ENCODE peak calls at places on chromosomes 3 and 15, in eight cellular contexts. Y is tibial nerve, N is lung, J is bronchial epithelial cell, O is ovary, W is A549, B is right cardiac atrium, Z is PC-3. H is an unnamed sample.

GRCh38 chr15:44447772-44448376 is 20.4 kb downstream of the CTDSPL2 start:
- DNase-seq in Y (no peak), N (no peak), B (no peak), W (no peak), Z (no peak), O (no peak), J (no peak), H (no peak)

GRCh38 chr15:68418611-68419161 is 13.3 kb downstream of the ITGA11 start:
- DNase-seq in Z (no peak), Y (no peak), O (no peak), N (no peak), W (peak), B (peak), J (no peak), H (no peak)

GRCh38 chr15:72203507-72203837 is 5.9 kb upstream of the GRAMD2A start:
- DNase-seq in O (no peak), Z (no peak), W (peak), Y (no peak), B (peak), N (no peak), J (peak), H (peak)

GRCh38 chr15:84950570-84951111 is 31.0 kb upstream of the PDE8A start:
- DNase-seq in B (no peak), O (no peak), Y (no peak), J (no peak), W (no peak), Z (no peak), N (no peak), H (no peak)

GRCh38 chr3:179898024-179898423 is 138.7 kb downstream of the PEX5L start:
- DNase-seq in W (peak), Y (no peak), J (peak), N (no peak), Z (peak), O (no peak), B (no peak), H (no peak)

GRCh38 chr15:66862878-66863335 is 160.9 kb downstream of the SMAD6 start:
- DNase-seq in W (peak), Y (peak), O (peak), J (peak), B (peak), N (peak), Z (peak), H (no peak)

GRCh38 chr3:101677436-101678286 is 729 bp upstream of the ZBTB11 start:
- DNase-seq in W (no peak), O (peak), N (no peak), Y (no peak), J (no peak), B (peak), Z (peak), H (no peak)

GRCh38 chr15:92968926-92969664 is 69.0 kb downstream of the CHD2 start:
- DNase-seq in W (peak), O (no peak), Z (no peak), N (no peak), J (no peak), Y (no peak), B (no peak), H (no peak)

GRCh38 chr3:17901893-17902292 is 159.5 kb upstream of the TBC1D5 start:
- DNase-seq in W (no peak), B (no peak), Z (no peak), O (no peak), J (peak), N (no peak), Y (no peak), H (no peak)

GRCh38 chr3:133468251-133468721 is 68.4 kb downstream of the BFSP2 start:
- DNase-seq in O (no peak), N (no peak), Y (no peak), B (no peak), W (no peak), J (no peak), Z (no peak), H (no peak)

GRCh38 chr15:51801391-51801835 is 28.0 kb upstream of the TMOD3 start:
- DNase-seq in W (peak), O (no peak), N (no peak), B (peak), Z (peak), J (no peak), Y (no peak), H (no peak)

GRCh38 chr3:72162649-72163184 is 377.8 kb upstream of the PROK2 start:
- DNase-seq in O (no peak), Z (no peak), B (no peak), W (no peak), J (no peak), N (no peak), Y (no peak), H (no peak)

GRCh38 chr15:72521682-72522081 is 47.6 kb downstream of the ARIH1 start:
- DNase-seq in B (no peak), W (no peak), J (peak), Z (no peak), O (peak), N (no peak), Y (no peak), H (no peak)

GRCh38 chr3:133749427-133750200 is 3.4 kb downstream of the TF start:
- DNase-seq in W (no peak), O (no peak), N (no peak), Y (no peak), J (no peak), B (no peak), Z (no peak), H (no peak)

GRCh38 chr3:124118397-124118796 is 126.5 kb upstream of the ROPN1 start:
- DNase-seq in Z (peak), N (no peak), B (no peak), Y (no peak), J (peak), O (no peak), W (no peak), H (no peak)

GRCh38 chr15:66502491-66502890 is 2.2 kb downstream of the RPL4 start:
- DNase-seq in W (no peak), B (no peak), J (no peak), N (no peak), O (no peak), Z (no peak), Y (no peak), H (no peak)

GRCh38 chr15:77732514-77733335 is 100.0 kb upstream of the LINGO1 start:
- DNase-seq in Z (no peak), J (no peak), Y (no peak), N (no peak), B (no peak), O (no peak), W (no peak), H (no peak)

GRCh38 chr15:98800437-98801233 is 152.3 kb downstream of the IGF1R start:
- DNase-seq in J (peak), B (peak), W (peak), Y (no peak), O (peak), Z (peak), N (peak), H (no peak)

GRCh38 chr15:74041311-74041756 is 41.0 kb downstream of the GOLGA6A start:
- DNase-seq in O (no peak), Z (no peak), J (no peak), N (no peak), W (no peak), B (no peak), Y (no peak), H (no peak)

GRCh38 chr3:133758969-133759739 is 13.0 kb downstream of the TF start:
- DNase-seq in B (no peak), Y (no peak), N (no peak), W (no peak), Z (no peak), O (no peak), J (no peak), H (no peak)

GRCh38 chr3:147497301-147497700 is 88.1 kb downstream of the ZIC1 start:
- DNase-seq in W (no peak), Y (no peak), Z (no peak), B (no peak), N (no peak), O (no peak), J (no peak), H (no peak)

GRCh38 chr15:69324031-69324430 is 25.3 kb downstream of the PAQR5 start:
- DNase-seq in J (no peak), O (no peak), Z (no peak), B (no peak), W (no peak), N (no peak), Y (no peak), H (no peak)

GRCh38 chr3:54939591-54940300 is 11.9 kb upstream of the LRTM1 start:
- DNase-seq in O (no peak), Y (no peak), J (no peak), W (no peak), N (no peak), Z (no peak), B (no peak), H (no peak)

GRCh38 chr15:50933353-50933752 is 24.9 kb downstream of the AP4E1 start:
- DNase-seq in N (no peak), B (no peak), J (no peak), O (no peak), W (no peak), Z (no peak), Y (no peak), H (no peak)

GRCh38 chr3:196995027-196995426 is 26.4 kb upstream of the PIGZ start:
- DNase-seq in Y (no peak), B (no peak), O (no peak), W (no peak), N (no peak), Z (no peak), J (no peak), H (no peak)

GRCh38 chr15:96947830-96948229 is 617.3 kb downstream of the NR2F2 start:
- DNase-seq in J (no peak), Y (no peak), W (no peak), N (no peak), Z (no peak), O (no peak), B (no peak), H (no peak)

GRCh38 chr3:101284757-101285156 is 35.6 kb downstream of the IMPG2 start:
- DNase-seq in B (no peak), O (no peak), W (no peak), N (no peak), Y (no peak), Z (no peak), J (no peak), H (no peak)

GRCh38 chr3:178500631-178501030 is 35.6 kb upstream of the KCNMB2 start:
- DNase-seq in Z (peak), O (no peak), Y (no peak), B (no peak), N (no peak), W (no peak), J (no peak), H (no peak)

GRCh38 chr3:8776406-8776805 is 7.0 kb upstream of the OXTR start:
- DNase-seq in N (no peak), Z (no peak), B (no peak), Y (no peak), W (peak), J (no peak), O (no peak), H (no peak)

GRCh38 chr3:174191380-174191779 is 667.8 kb upstream of the NAALADL2 start:
- DNase-seq in B (no peak), N (no peak), Z (no peak), J (no peak), Y (no peak), W (no peak), O (no peak), H (no peak)

GRCh38 chr3:31918179-31919165 is 62.6 kb downstream of the OSBPL10 start:
- DNase-seq in W (no peak), B (no peak), Z (no peak), Y (no peak), N (no peak), O (no peak), J (no peak), H (no peak)

GRCh38 chr3:132222868-132223538 is 94.2 kb upstream of the ACP3 start:
- DNase-seq in Y (no peak), Z (no peak), J (no peak), W (no peak), O (no peak), B (no peak), N (peak), H (peak)

GRCh38 chr15:92075764-92076163 is 222.3 kb downstream of the SLCO3A1 start:
- DNase-seq in O (no peak), Y (no peak), B (no peak), J (peak), N (no peak), W (no peak), Z (no peak), H (no peak)

GRCh38 chr15:40942865-40943264 is 10.4 kb upstream of the CHAC1 start:
- DNase-seq in N (peak), B (no peak), W (no peak), Z (no peak), Y (no peak), O (no peak), J (no peak), H (no peak)

GRCh38 chr3:185711255-185711870 is 113.5 kb downstream of the IGF2BP2 start:
- DNase-seq in O (no peak), J (no peak), W (no peak), Z (no peak), N (no peak), B (no peak), Y (no peak), H (no peak)

GRCh38 chr3:191260431-191261303 is 61.6 kb downstream of the OSTN start:
- DNase-seq in Z (no peak), O (no peak), W (no peak), B (no peak), N (no peak), Y (no peak), J (no peak), H (no peak)
- H3K4me3 ChIP-seq in Z (no peak), O (no peak), W (no peak), B (no peak), N (no peak), Y (no peak), J (no peak), H (no peak)

DNA sequence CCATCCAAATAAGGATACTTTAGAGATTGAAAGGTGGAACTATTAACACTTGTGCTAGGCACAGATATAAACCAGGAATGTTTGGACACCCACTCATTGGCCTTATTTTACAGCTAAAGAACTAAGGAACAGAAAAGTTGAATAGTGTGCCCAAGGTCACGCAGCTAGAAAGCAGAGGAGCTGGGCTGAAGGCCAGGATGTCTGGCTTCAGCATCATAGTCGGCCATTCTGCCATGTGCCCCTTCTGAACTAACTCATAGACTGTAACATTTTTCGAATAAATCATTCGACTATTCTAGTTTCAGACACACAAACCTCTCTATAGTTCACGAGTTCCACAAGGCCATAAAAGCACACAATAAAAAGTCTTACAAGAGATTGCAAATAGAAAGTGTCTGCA is 71.1 kb downstream of the SUMF1 start:
- DNase-seq in J (no peak), N (no peak), W (no peak), O (no peak), B (no peak), Z (no peak), Y (no peak), H (no peak)
- H3K4me3 ChIP-seq in J (no peak), N (no peak), W (no peak), O (no peak), B (no peak), Z (no peak), Y (no peak), H (no peak)

DNA sequence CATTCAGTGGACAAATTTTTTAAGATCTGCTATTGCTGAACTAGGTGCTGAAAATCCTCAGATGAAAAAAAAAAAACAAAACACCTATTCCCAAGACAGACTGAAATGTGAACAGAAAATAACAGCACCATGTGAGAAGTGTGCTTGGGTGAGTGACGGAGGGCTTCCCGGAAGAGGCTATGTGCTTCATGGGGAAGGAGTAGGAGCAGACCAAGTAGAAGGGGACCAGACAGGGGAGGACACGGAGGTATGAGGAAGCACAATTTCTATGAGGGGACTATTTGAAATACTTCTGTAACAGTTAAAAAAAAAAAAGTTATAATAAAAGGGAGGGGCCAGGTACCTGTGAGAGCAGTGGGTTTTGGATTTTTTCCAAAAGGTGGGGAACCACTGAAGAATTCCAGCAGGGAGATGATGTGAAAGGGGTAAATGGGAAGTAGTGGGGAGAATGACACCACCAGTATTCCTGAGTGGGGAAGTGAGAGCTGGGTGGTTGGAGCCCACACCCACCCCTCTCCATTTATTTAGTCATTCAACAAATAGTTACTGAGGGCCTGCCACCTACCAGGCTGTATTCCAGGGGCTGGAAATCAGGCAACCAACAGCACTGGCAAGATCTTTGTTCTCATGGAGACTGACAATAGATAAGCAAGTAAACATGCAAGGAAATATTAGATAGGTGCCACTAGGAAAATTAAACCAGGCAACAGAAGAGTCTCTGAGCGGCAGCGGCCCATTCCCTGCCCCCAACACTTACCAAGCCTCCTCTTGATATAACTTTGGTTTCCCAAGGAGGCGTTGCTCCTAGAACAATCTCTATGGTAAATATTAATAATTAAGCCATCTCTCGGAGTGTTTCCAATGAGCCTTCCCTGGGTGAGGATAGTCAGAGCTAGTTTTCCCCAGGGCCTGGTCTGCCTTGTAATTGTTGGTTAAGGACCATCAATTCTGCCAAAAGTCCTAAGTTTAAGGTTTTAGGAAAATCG is 3.8 kb upstream of the USP3 start:
- DNase-seq in J (no peak), Y (no peak), B (no peak), Z (peak), N (no peak), O (no peak), W (peak), H (no peak)
- H3K4me3 ChIP-seq in J (no peak), Y (peak), B (peak), Z (peak), N (no peak), O (peak), W (peak), H (peak)

DNA sequence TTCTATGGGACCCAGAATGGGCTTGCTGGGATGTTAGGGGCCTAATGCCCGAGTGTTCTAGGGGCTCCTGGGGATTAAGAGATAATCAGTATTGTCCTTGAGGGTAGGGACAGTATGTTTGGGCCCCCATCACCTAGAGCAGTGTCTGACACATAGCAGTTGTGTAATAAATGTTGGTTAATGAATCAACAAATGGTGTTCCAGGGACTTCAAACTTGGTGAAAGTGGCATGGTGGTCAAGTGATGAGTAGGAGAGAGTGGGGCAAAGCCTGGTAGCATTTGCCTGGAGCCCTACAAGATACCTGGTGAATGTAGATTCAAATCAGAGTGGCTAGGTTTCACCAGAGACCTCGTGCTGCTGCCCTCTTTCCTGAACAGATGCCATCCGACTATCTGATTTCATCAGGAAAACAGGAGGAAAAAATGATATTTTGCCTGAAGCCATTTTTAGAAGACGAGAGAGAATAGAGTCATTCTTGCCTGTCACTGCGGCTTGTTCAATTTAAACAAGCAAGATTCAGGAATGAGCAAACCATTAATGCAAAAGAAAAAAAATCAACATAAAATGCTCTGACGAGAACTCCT is 117.3 kb downstream of the RPL22L1 start:
- DNase-seq in Y (no peak), W (no peak), O (no peak), N (no peak), J (peak), B (no peak), Z (no peak), H (no peak)
- H3K4me3 ChIP-seq in Y (no peak), W (no peak), O (no peak), N (no peak), J (no peak), B (no peak), Z (no peak), H (no peak)

GRCh38 chr3:126911162-126912026 is 71.5 kb upstream of the PLXNA1 start:
- DNase-seq in B (peak), N (peak), J (peak), Y (no peak), O (no peak), Z (peak), W (peak), H (peak)
- H3K4me3 ChIP-seq in B (no peak), N (no peak), J (no peak), Y (no peak), O (no peak), Z (no peak), W (no peak), H (no peak)

GRCh38 chr3:152198655-152199054 is 70.1 kb upstream of the MBNL1 start:
- DNase-seq in O (no peak), B (no peak), J (no peak), Y (no peak), W (no peak), Z (no peak), N (no peak), H (no peak)

GRCh38 chr3:152199069-152199838 is 69.5 kb upstream of the MBNL1 start:
- DNase-seq in B (no peak), Z (no peak), N (no peak), Y (no peak), W (no peak), O (no peak), J (no peak), H (no peak)

GRCh38 chr3:152197937-152198336 is 70.8 kb upstream of the MBNL1 start:
- DNase-seq in Y (no peak), N (no peak), O (no peak), Z (no peak), B (no peak), W (no peak), J (no peak), H (no peak)

GRCh38 chr3:152196782-152197181 is 71.9 kb upstream of the MBNL1 start:
- DNase-seq in B (no peak), O (no peak), Z (no peak), N (no peak), J (no peak), Y (no peak), W (no peak), H (no peak)

DNA sequence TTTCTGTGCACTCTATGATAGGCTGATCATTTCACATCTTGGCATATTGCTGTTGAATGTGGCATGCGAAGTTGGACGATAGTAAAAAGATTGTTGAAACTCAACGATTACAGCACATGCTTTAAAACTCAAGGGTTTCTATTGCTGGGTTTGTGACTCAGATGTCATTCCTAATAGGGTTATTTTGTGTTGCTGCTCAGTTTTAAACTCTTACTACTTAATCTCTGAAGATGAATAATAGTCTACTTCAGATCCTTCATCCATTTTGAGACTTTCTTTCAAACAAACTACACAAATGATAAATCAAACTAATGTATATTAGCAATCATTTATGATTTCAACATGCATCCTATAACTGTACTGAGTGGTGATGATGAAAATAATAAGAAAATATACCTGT is 71.3 kb upstream of the MBNL1 start:
- DNase-seq in O (no peak), N (no peak), Y (no peak), B (no peak), Z (no peak), J (no peak), W (no peak), H (no peak)
- H3K4me3 ChIP-seq in O (peak), N (no peak), Y (peak), B (no peak), Z (no peak), J (no peak), W (no peak), H (no peak)

DNA sequence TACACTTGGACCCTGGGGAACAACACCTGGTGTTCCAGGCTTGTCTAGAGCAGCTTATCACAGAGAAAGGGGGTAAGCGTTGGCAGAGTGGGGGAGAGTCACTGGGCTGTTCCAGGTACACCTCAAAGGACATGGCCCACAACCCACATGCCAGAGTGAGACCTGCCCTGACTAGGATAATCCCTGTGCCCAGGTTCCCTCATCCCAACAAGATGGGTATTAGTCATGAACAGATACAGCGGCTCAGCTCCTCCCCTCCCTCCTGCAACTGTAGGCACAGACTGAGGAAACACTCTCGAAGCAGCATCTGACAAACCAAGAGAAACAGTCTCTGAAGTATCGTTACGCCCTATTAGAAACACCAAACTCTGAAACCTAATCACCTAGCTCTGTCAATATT is 32.1 kb upstream of the RPS17 start:
- DNase-seq in B (no peak), O (peak), N (no peak), Y (no peak), J (no peak), Z (no peak), W (no peak), H (no peak)
- H3K4me3 ChIP-seq in B (no peak), O (no peak), N (no peak), Y (peak), J (no peak), Z (peak), W (no peak), H (no peak)